ENCODE peak calls at places on chromosomes 4 and X, in ten cellular contexts. One of them, this sample, is unnamed. For H3K9me3 and H3K4me1, the result is how much of the 10 kb centered on the place peaks cover.

GRCh38 chr4:76821661-76822060 is 76.3 kb downstream of the SOWAHB start:
- DNase-seq in tibial artery: no peak
- DNase-seq in stomach: no peak
- DNase-seq in CD8-positive, alpha-beta T cell: no peak
- DNase-seq in uterus: no peak
- DNase-seq in K562: no peak
- DNase-seq in osteoblast: no peak
- DNase-seq in HepG2: no peak
- DNase-seq in suprapubic skin: no peak
- DNase-seq in right lobe of liver: no peak
- DNase-seq in this sample: no peak

GRCh38 chr4:135464311-135464710 is 1262.7 kb upstream of the PABPC4L start:
- DNase-seq in tibial artery: no peak
- DNase-seq in stomach: no peak
- DNase-seq in CD8-positive, alpha-beta T cell: no peak
- DNase-seq in uterus: no peak
- DNase-seq in K562: no peak
- DNase-seq in osteoblast: no peak
- DNase-seq in HepG2: no peak
- DNase-seq in suprapubic skin: no peak
- DNase-seq in right lobe of liver: no peak
- DNase-seq in this sample: no peak

GRCh38 chrX:130902783-130903613 is at the start of gene ENOX2:
- DNase-seq in tibial artery: peak
- DNase-seq in stomach: peak
- DNase-seq in CD8-positive, alpha-beta T cell: peak
- DNase-seq in uterus: peak
- DNase-seq in K562: peak
- DNase-seq in osteoblast: peak
- DNase-seq in HepG2: peak
- DNase-seq in suprapubic skin: peak
- DNase-seq in right lobe of liver: peak
- DNase-seq in this sample: peak

GRCh38 chrX:103878466-103879151 is 46.6 kb upstream of the RAB9B start:
- DNase-seq in tibial artery: no peak
- DNase-seq in stomach: no peak
- DNase-seq in CD8-positive, alpha-beta T cell: no peak
- DNase-seq in uterus: no peak
- DNase-seq in K562: no peak
- DNase-seq in osteoblast: peak
- DNase-seq in HepG2: peak
- DNase-seq in suprapubic skin: no peak
- DNase-seq in right lobe of liver: no peak
- DNase-seq in this sample: no peak

GRCh38 chr4:168319486-168320019 is 1.0 kb upstream of the DDX60 start:
- DNase-seq in tibial artery: no peak
- DNase-seq in stomach: no peak
- DNase-seq in CD8-positive, alpha-beta T cell: no peak
- DNase-seq in uterus: no peak
- DNase-seq in K562: no peak
- DNase-seq in osteoblast: no peak
- DNase-seq in HepG2: no peak
- DNase-seq in suprapubic skin: no peak
- DNase-seq in right lobe of liver: no peak
- DNase-seq in this sample: no peak

GRCh38 chr4:109990307-109991257 is 77.9 kb downstream of the EGF start:
- DNase-seq in tibial artery: no peak
- DNase-seq in stomach: no peak
- DNase-seq in CD8-positive, alpha-beta T cell: no peak
- DNase-seq in uterus: no peak
- DNase-seq in K562: no peak
- DNase-seq in osteoblast: no peak
- DNase-seq in HepG2: no peak
- DNase-seq in suprapubic skin: no peak
- DNase-seq in right lobe of liver: no peak
- DNase-seq in this sample: no peak

GRCh38 chrX:71163010-71163409 is 18.4 kb downstream of the NLGN3 start:
- DNase-seq in tibial artery: no peak
- DNase-seq in stomach: no peak
- DNase-seq in CD8-positive, alpha-beta T cell: no peak
- DNase-seq in uterus: no peak
- DNase-seq in K562: no peak
- DNase-seq in osteoblast: no peak
- DNase-seq in HepG2: no peak
- DNase-seq in suprapubic skin: no peak
- DNase-seq in right lobe of liver: no peak
- DNase-seq in this sample: no peak

GRCh38 chr4:152585036-152585439 is 49.1 kb upstream of the FBXW7 start:
- DNase-seq in tibial artery: no peak
- DNase-seq in stomach: no peak
- DNase-seq in CD8-positive, alpha-beta T cell: no peak
- DNase-seq in uterus: no peak
- DNase-seq in K562: no peak
- DNase-seq in osteoblast: no peak
- DNase-seq in HepG2: no peak
- DNase-seq in suprapubic skin: no peak
- DNase-seq in right lobe of liver: no peak
- DNase-seq in this sample: no peak

GRCh38 chr4:101291198-101291597 is 56.1 kb downstream of the PPP3CA start:
- DNase-seq in tibial artery: no peak
- DNase-seq in stomach: no peak
- DNase-seq in CD8-positive, alpha-beta T cell: no peak
- DNase-seq in uterus: no peak
- DNase-seq in K562: no peak
- DNase-seq in osteoblast: no peak
- DNase-seq in HepG2: no peak
- DNase-seq in suprapubic skin: no peak
- DNase-seq in right lobe of liver: no peak
- DNase-seq in this sample: no peak

GRCh38 chrX:129823115-129823514 is 20.6 kb downstream of the ZDHHC9 start:
- DNase-seq in tibial artery: no peak
- DNase-seq in stomach: peak
- DNase-seq in CD8-positive, alpha-beta T cell: peak
- DNase-seq in uterus: peak
- DNase-seq in K562: peak
- DNase-seq in osteoblast: no peak
- DNase-seq in HepG2: no peak
- DNase-seq in suprapubic skin: no peak
- DNase-seq in right lobe of liver: no peak
- DNase-seq in this sample: no peak

GRCh38 chrX:40845331-40845911 is 110.1 kb upstream of the MED14 start:
- DNase-seq in tibial artery: no peak
- DNase-seq in stomach: no peak
- DNase-seq in CD8-positive, alpha-beta T cell: no peak
- DNase-seq in uterus: peak
- DNase-seq in K562: no peak
- DNase-seq in osteoblast: peak
- DNase-seq in HepG2: peak
- DNase-seq in suprapubic skin: no peak
- DNase-seq in right lobe of liver: no peak
- DNase-seq in this sample: peak

GRCh38 chr4:1265351-1265750 is 16.4 kb upstream of the CTBP1 start:
- DNase-seq in tibial artery: no peak
- DNase-seq in stomach: no peak
- DNase-seq in CD8-positive, alpha-beta T cell: no peak
- DNase-seq in uterus: no peak
- DNase-seq in K562: no peak
- DNase-seq in osteoblast: no peak
- DNase-seq in HepG2: no peak
- DNase-seq in suprapubic skin: no peak
- DNase-seq in right lobe of liver: no peak
- DNase-seq in this sample: no peak

GRCh38 chrX:153361781-153362397 is 27.9 kb downstream of the ZNF275 start:
- DNase-seq in tibial artery: no peak
- DNase-seq in stomach: no peak
- DNase-seq in CD8-positive, alpha-beta T cell: no peak
- DNase-seq in uterus: no peak
- DNase-seq in K562: no peak
- DNase-seq in osteoblast: no peak
- DNase-seq in HepG2: no peak
- DNase-seq in suprapubic skin: no peak
- DNase-seq in right lobe of liver: no peak
- DNase-seq in this sample: no peak

GRCh38 chrX:153353416-153353815 is 19.5 kb downstream of the ZNF275 start:
- DNase-seq in tibial artery: no peak
- DNase-seq in stomach: no peak
- DNase-seq in CD8-positive, alpha-beta T cell: no peak
- DNase-seq in uterus: no peak
- DNase-seq in K562: no peak
- DNase-seq in osteoblast: no peak
- DNase-seq in HepG2: no peak
- DNase-seq in suprapubic skin: no peak
- DNase-seq in right lobe of liver: no peak
- DNase-seq in this sample: no peak

GRCh38 chrX:153351981-153352380 is 18.0 kb downstream of the ZNF275 start:
- DNase-seq in tibial artery: no peak
- DNase-seq in stomach: no peak
- DNase-seq in CD8-positive, alpha-beta T cell: no peak
- DNase-seq in uterus: no peak
- DNase-seq in K562: no peak
- DNase-seq in osteoblast: no peak
- DNase-seq in HepG2: no peak
- DNase-seq in suprapubic skin: no peak
- DNase-seq in right lobe of liver: no peak
- DNase-seq in this sample: no peak

GRCh38 chrX:153352858-153353257 is 18.9 kb downstream of the ZNF275 start:
- DNase-seq in tibial artery: no peak
- DNase-seq in stomach: no peak
- DNase-seq in CD8-positive, alpha-beta T cell: no peak
- DNase-seq in uterus: no peak
- DNase-seq in K562: no peak
- DNase-seq in osteoblast: no peak
- DNase-seq in HepG2: no peak
- DNase-seq in suprapubic skin: no peak
- DNase-seq in right lobe of liver: no peak
- DNase-seq in this sample: no peak

DNA sequence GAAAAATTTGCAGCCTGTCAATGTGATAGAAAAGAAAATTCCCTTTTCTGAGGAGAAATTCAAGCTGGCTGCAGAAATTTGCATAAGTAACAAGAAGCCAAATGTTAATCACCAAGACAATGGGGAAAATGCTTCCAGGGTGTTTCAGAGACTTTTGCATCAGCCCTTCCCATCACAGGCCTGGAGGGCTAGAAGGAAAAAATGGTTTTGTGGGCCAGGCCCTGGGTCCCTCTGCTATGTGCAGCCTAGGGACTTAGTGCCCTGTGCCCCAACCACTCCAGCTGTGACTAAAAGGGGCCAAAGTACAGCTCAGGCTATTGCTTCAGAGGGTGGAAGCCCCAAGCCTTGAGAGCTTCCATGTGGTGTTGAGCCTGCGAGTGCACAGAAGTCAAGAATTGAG is 23.9 kb downstream of the ZNF275 start:
- DNase-seq in tibial artery: no peak
- DNase-seq in stomach: no peak
- DNase-seq in CD8-positive, alpha-beta T cell: no peak
- DNase-seq in uterus: no peak
- DNase-seq in K562: no peak
- DNase-seq in osteoblast: no peak
- DNase-seq in HepG2: no peak
- DNase-seq in suprapubic skin: no peak
- DNase-seq in right lobe of liver: no peak
- DNase-seq in this sample: no peak
- H3K9me3 ChIP-seq in tibial artery: under half
- H3K9me3 ChIP-seq in stomach: under half
- H3K9me3 ChIP-seq in CD8-positive, alpha-beta T cell: under half
- H3K9me3 ChIP-seq in uterus: under half
- H3K9me3 ChIP-seq in K562: under half
- H3K9me3 ChIP-seq in osteoblast: under half
- H3K9me3 ChIP-seq in HepG2: under half
- H3K9me3 ChIP-seq in suprapubic skin: under half
- H3K9me3 ChIP-seq in right lobe of liver: under half
- H3K9me3 ChIP-seq in this sample: under half

DNA sequence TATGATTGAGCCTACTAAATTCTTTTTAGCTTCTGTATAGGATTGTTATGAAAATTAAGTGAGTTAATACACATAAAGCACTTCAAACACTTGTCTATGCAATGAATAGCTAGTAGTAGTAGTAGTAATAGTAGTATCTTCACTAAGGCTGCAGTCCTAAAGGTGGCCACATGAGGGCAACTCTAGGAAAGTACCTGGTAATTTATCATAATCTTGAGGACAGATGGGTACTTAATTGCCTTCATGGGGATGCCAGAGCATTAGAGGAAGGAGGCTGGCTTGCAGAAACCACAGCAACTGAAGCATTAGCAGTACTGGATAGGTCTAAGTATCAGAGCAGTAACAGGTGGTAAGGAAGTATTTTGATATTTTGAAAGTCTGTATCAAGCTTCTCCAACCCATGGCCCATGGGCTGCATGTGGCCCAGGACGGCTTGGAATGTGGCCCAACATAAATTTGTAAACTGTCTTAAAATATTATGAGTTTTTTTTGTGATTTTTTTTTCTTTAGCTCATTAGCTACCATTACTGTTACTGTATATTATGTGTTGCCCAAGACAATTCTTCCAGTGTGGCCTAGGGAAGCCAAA is 17.3 kb downstream of the NIPAL1 start:
- DNase-seq in tibial artery: no peak
- DNase-seq in stomach: peak
- DNase-seq in CD8-positive, alpha-beta T cell: peak
- DNase-seq in uterus: no peak
- DNase-seq in K562: peak
- DNase-seq in osteoblast: no peak
- DNase-seq in HepG2: peak
- DNase-seq in suprapubic skin: no peak
- DNase-seq in right lobe of liver: no peak
- DNase-seq in this sample: no peak
- TF ChIP-seq CTCF in tibial artery: peak
- TF ChIP-seq CTCF in stomach: peak
- TF ChIP-seq CTCF in CD8-positive, alpha-beta T cell: peak
- TF ChIP-seq CTCF in uterus: no peak
- TF ChIP-seq CTCF in K562: peak
- TF ChIP-seq CTCF in osteoblast: peak
- TF ChIP-seq CTCF in HepG2: peak
- TF ChIP-seq CTCF in suprapubic skin: peak
- TF ChIP-seq CTCF in right lobe of liver: peak
- TF ChIP-seq CTCF in this sample: peak

DNA sequence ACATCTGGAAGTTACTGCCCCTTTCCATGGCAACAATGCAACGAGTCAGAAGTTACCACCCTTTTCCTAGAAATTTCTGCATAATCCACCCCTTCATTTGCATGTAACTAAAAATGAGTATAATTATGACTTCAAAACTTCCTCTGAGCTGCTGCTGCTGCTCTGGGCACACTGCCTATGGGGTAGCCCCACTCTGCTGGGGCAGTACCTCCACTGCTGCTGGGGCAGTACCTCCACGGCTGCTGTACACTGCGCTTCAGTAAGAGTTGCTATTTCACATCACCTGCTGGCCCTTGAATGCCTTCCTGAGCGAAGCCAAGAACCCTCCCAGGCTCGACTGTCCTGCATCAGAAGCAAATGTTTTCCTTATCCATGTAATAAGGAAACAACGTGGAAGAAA is 2222.4 kb upstream of the AGA start:
- DNase-seq in tibial artery: no peak
- DNase-seq in stomach: no peak
- DNase-seq in CD8-positive, alpha-beta T cell: no peak
- DNase-seq in uterus: no peak
- DNase-seq in K562: no peak
- DNase-seq in osteoblast: no peak
- DNase-seq in HepG2: no peak
- DNase-seq in suprapubic skin: no peak
- DNase-seq in right lobe of liver: no peak
- DNase-seq in this sample: no peak
- H3K4me1 ChIP-seq in tibial artery: under half
- H3K4me1 ChIP-seq in stomach: under half
- H3K4me1 ChIP-seq in CD8-positive, alpha-beta T cell: under half
- H3K4me1 ChIP-seq in uterus: under half
- H3K4me1 ChIP-seq in K562: under half
- H3K4me1 ChIP-seq in osteoblast: under half
- H3K4me1 ChIP-seq in HepG2: under half
- H3K4me1 ChIP-seq in suprapubic skin: under half
- H3K4me1 ChIP-seq in right lobe of liver: under half
- H3K4me1 ChIP-seq in this sample: under half

GRCh38 chr4:140088317-140088967 is 65.5 kb downstream of the MAML3 start:
- DNase-seq in tibial artery: no peak
- DNase-seq in stomach: no peak
- DNase-seq in CD8-positive, alpha-beta T cell: no peak
- DNase-seq in uterus: no peak
- DNase-seq in K562: no peak
- DNase-seq in osteoblast: no peak
- DNase-seq in HepG2: no peak
- DNase-seq in suprapubic skin: no peak
- DNase-seq in right lobe of liver: no peak
- DNase-seq in this sample: no peak
- H3K9me3 ChIP-seq in tibial artery: under half
- H3K9me3 ChIP-seq in stomach: under half
- H3K9me3 ChIP-seq in CD8-positive, alpha-beta T cell: under half
- H3K9me3 ChIP-seq in uterus: under half
- H3K9me3 ChIP-seq in K562: under half
- H3K9me3 ChIP-seq in osteoblast: under half
- H3K9me3 ChIP-seq in HepG2: under half
- H3K9me3 ChIP-seq in suprapubic skin: under half
- H3K9me3 ChIP-seq in right lobe of liver: under half
- H3K9me3 ChIP-seq in this sample: under half

This sample was measured in heart left ventricle.